ENCODE peak calls at places on chromosomes 6 and 20, in eight cellular contexts. I is ELR, D is uterus, L is WERI-Rb-1, G is stromal cell of bone marrow, Y is AG04450, J is left colon, P is progenitor cell of endocrine pancreas. F is an unnamed sample.
A peak's percentile ranks its signal among the peaks of the same experiment; 100 is the strongest.

GRCh38 chr6:15431762-15432495 is 186.1 kb downstream of the JARID2 start:
- DNase-seq in D (no peak), Y (no peak), L (peak; percentile 53), P (no peak), G (no peak), I (peak; percentile 53), J (no peak), F (peak; percentile 86)

GRCh38 chr20:62586799-62587198 is 55.5 kb upstream of the SLCO4A1 start:
- DNase-seq in P (no peak), G (no peak), L (peak; percentile 64), I (no peak), Y (no peak), J (no peak), D (no peak), F (no peak)

GRCh38 chr6:143536461-143536865 is 24.9 kb upstream of the FUCA2 start:
- DNase-seq in D (no peak), P (peak; percentile 32), J (peak; percentile 75), Y (no peak), I (peak; percentile 68), G (no peak), L (peak; percentile 40), F (peak; percentile 29)

GRCh38 chr6:100202417-100203194 is 208.6 kb upstream of the MCHR2 start:
- DNase-seq in Y (peak; percentile 77), I (peak; percentile 98), J (no peak), L (no peak), G (peak; percentile 96), D (no peak), P (no peak), F (no peak)

GRCh38 chr6:13643125-13643524 is 28.0 kb downstream of the NOL7 start:
- DNase-seq in Y (no peak), L (no peak), D (no peak), J (no peak), G (no peak), P (no peak), I (no peak), F (no peak)

GRCh38 chr20:38840053-38840893 is 34.8 kb downstream of the PPP1R16B start:
- DNase-seq in G (no peak), Y (no peak), J (no peak), P (no peak), D (peak; percentile 63), L (no peak), I (no peak), F (no peak)

GRCh38 chr20:35312348-35312747 is 20.1 kb upstream of the FAM83C start:
- DNase-seq in I (peak; percentile 99), Y (peak; percentile 87), G (peak; percentile 49), D (no peak), P (no peak), L (no peak), J (no peak), F (no peak)

GRCh38 chr20:53734006-53734688 is 140.5 kb upstream of the ZNF217 start:
- DNase-seq in G (no peak), J (no peak), P (no peak), I (no peak), D (no peak), L (no peak), Y (no peak), F (no peak)

GRCh38 chr20:51480507-51481270 is 61.8 kb downstream of the NFATC2 start:
- DNase-seq in D (no peak), I (no peak), P (no peak), G (no peak), J (no peak), L (no peak), Y (no peak), F (no peak)

GRCh38 chr6:33271608-33272357 is at the start of the genes RPS18 and VPS52:
- DNase-seq in I (peak; percentile 100), L (peak; percentile 99), G (peak; percentile 98), J (peak; percentile 91), P (peak; percentile 74), Y (peak; percentile 98), D (peak; percentile 98), F (peak; percentile 100)

GRCh38 chr6:165891320-165891719 is 228.3 kb upstream of the PDE10A start:
- DNase-seq in D (no peak), P (no peak), G (no peak), L (no peak), Y (no peak), I (no peak), J (no peak), F (no peak)

GRCh38 chr6:111573892-111574800 is 31.5 kb downstream of the TRAF3IP2 start:
- DNase-seq in J (no peak), D (peak; percentile 52), L (no peak), Y (peak; percentile 82), I (peak; percentile 94), G (peak; percentile 93), P (no peak), F (no peak)

GRCh38 chr20:38190936-38191371 is 25.9 kb upstream of the TGM2 start:
- DNase-seq in J (no peak), D (no peak), I (no peak), Y (no peak), G (no peak), P (no peak), L (peak; percentile 33), F (peak; percentile 29)

GRCh38 chr6:154506108-154506507 is 4.4 kb downstream of the CNKSR3 start:
- DNase-seq in L (no peak), I (no peak), J (no peak), P (no peak), G (no peak), D (no peak), Y (no peak), F (no peak)

GRCh38 chr20:49278817-49279676 is 1.2 kb upstream of the ZNFX1 start:
- DNase-seq in I (peak; percentile 53), Y (no peak), D (peak; percentile 26), L (no peak), J (peak; percentile 37), G (no peak), P (no peak), F (peak; percentile 67)

GRCh38 chr20:63402178-63402859 is 41.2 kb upstream of the CHRNA4 start:
- DNase-seq in D (no peak), I (no peak), G (no peak), J (no peak), P (no peak), Y (no peak), L (no peak), F (peak; percentile 30)

GRCh38 chr20:13187899-13188298 is 33.2 kb upstream of the ISM1 start:
- DNase-seq in G (no peak), D (no peak), I (no peak), L (no peak), J (no peak), P (no peak), Y (no peak), F (no peak)

GRCh38 chr6:142387997-142388815 is 86.4 kb downstream of the ADGRG6 start:
- DNase-seq in Y (no peak), P (no peak), J (no peak), D (no peak), I (peak; percentile 78), G (peak; percentile 48), L (no peak), F (peak; percentile 37)